ENCODE peak calls at places on chromosomes 6 and 20, in nine cellular contexts. A, F, V, T, Y, K, B, M and Z are unnamed samples.
A peak's percentile ranks its signal among the peaks of the same experiment; 100 is the strongest.

GRCh38 chr6:111604259-111605099 is 1.2 kb downstream of the TRAF3IP2 start:
- DNase-seq in A (peak; percentile 51), F (no peak), V (peak; percentile 84), T (peak; percentile 50), Y (peak; percentile 48), K (peak; percentile 80), B (no peak), M (peak; percentile 58), Z (no peak)

GRCh38 chr6:142381845-142382378 is 80.1 kb downstream of the ADGRG6 start:
- DNase-seq in A (no peak), F (no peak), V (no peak), T (no peak), Y (no peak), K (no peak), B (no peak), M (no peak), Z (no peak)

GRCh38 chr6:138410048-138410735 is 6.2 kb downstream of the HEBP2 start:
- DNase-seq in A (no peak), F (no peak), V (peak; percentile 31), T (peak; percentile 44), Y (no peak), K (peak; percentile 46), B (no peak), M (no peak), Z (no peak)

GRCh38 chr20:57996465-57996864 is 232.0 kb downstream of the ANKRD60 start:
- DNase-seq in A (no peak), F (no peak), V (no peak), T (no peak), Y (no peak), K (no peak), B (no peak), M (no peak), Z (no peak)

GRCh38 chr20:59780494-59781185 is 152.8 kb downstream of the SYCP2 start:
- DNase-seq in A (no peak), F (no peak), V (no peak), T (no peak), Y (peak; percentile 1), K (no peak), B (no peak), M (no peak), Z (peak; percentile 72)

GRCh38 chr6:48671506-48671905 is 560.5 kb upstream of the PTCHD4 start:
- DNase-seq in A (no peak), F (no peak), V (no peak), T (no peak), Y (no peak), K (no peak), B (no peak), M (no peak), Z (no peak)

GRCh38 chr20:50415516-50416268 is 94.5 kb upstream of the PTPN1 start:
- DNase-seq in A (peak; percentile 70), F (peak; percentile 99), V (peak; percentile 96), T (peak; percentile 99), Y (peak; percentile 100), K (peak; percentile 100), B (no peak), M (peak; percentile 100), Z (peak; percentile 93)

GRCh38 chr6:168864541-168865495 is 388.8 kb downstream of the THBS2 start:
- DNase-seq in A (no peak), F (no peak), V (no peak), T (no peak), Y (no peak), K (no peak), B (no peak), M (no peak), Z (no peak)

GRCh38 chr20:47574616-47575401 is 73.1 kb downstream of the NCOA3 start:
- DNase-seq in A (no peak), F (no peak), V (peak; percentile 18), T (no peak), Y (no peak), K (no peak), B (peak; percentile 51), M (no peak), Z (no peak)

GRCh38 chr6:29251741-29252140 is 49.8 kb upstream of the OR14J1 start:
- DNase-seq in A (no peak), F (no peak), V (no peak), T (no peak), Y (no peak), K (no peak), B (no peak), M (no peak), Z (no peak)

GRCh38 chr6:138678168-138678567 is 95.4 kb upstream of the CCDC28A start:
- DNase-seq in A (no peak), F (no peak), V (no peak), T (no peak), Y (no peak), K (no peak), B (no peak), M (no peak), Z (no peak)

GRCh38 chr6:104705095-104705707 is 154.5 kb downstream of the HACE1 start:
- DNase-seq in A (no peak), F (no peak), V (peak; percentile 91), T (no peak), Y (no peak), K (no peak), B (peak; percentile 10), M (no peak), Z (no peak)

GRCh38 chr6:106360989-106361430 is 493 bp downstream of the CRYBG1 start:
- DNase-seq in A (peak; percentile 51), F (peak; percentile 70), V (no peak), T (peak; percentile 31), Y (no peak), K (no peak), B (peak; percentile 2), M (peak; percentile 11), Z (peak; percentile 62)

GRCh38 chr20:32231847-32232246 is 24.2 kb downstream of the POFUT1 start:
- DNase-seq in A (peak; percentile 57), F (no peak), V (peak; percentile 17), T (no peak), Y (no peak), K (no peak), B (peak; percentile 49), M (no peak), Z (no peak)

GRCh38 chr6:16850332-16851022 is 89.2 kb upstream of the ATXN1 start:
- DNase-seq in A (no peak), F (no peak), V (no peak), T (no peak), Y (no peak), K (no peak), B (no peak), M (no peak), Z (no peak)

GRCh38 chr6:131532476-131533108 is 40.4 kb upstream of the ARG1 start:
- DNase-seq in A (no peak), F (no peak), V (no peak), T (no peak), Y (no peak), K (no peak), B (peak; percentile 42), M (no peak), Z (no peak)

GRCh38 chr20:37598611-37599342 is 71.1 kb upstream of the BLCAP start:
- DNase-seq in A (no peak), F (no peak), V (no peak), T (no peak), Y (no peak), K (no peak), B (peak; percentile 21), M (no peak), Z (no peak)
- H3K4me3 ChIP-seq in A (no peak overlapping the region), F (no peak overlapping the region), V (no peak overlapping the region), T (no peak overlapping the region), Y (no peak overlapping the region), K (no peak overlapping the region), B (no peak overlapping the region), M (no peak overlapping the region), Z (no peak overlapping the region)

GRCh38 chr20:45685896-45686295 is 15.9 kb upstream of the WFDC11 start:
- DNase-seq in A (peak; percentile 10), F (no peak), V (no peak), T (no peak), Y (no peak), K (no peak), B (no peak), M (no peak), Z (no peak)
- TF ChIP-seq CTCF in A (no peak), F (peak; percentile 12), V (peak; percentile 6), T (no peak), Y (no peak), K (no peak), B (no peak), M (no peak), Z (peak; percentile 22)

DNA sequence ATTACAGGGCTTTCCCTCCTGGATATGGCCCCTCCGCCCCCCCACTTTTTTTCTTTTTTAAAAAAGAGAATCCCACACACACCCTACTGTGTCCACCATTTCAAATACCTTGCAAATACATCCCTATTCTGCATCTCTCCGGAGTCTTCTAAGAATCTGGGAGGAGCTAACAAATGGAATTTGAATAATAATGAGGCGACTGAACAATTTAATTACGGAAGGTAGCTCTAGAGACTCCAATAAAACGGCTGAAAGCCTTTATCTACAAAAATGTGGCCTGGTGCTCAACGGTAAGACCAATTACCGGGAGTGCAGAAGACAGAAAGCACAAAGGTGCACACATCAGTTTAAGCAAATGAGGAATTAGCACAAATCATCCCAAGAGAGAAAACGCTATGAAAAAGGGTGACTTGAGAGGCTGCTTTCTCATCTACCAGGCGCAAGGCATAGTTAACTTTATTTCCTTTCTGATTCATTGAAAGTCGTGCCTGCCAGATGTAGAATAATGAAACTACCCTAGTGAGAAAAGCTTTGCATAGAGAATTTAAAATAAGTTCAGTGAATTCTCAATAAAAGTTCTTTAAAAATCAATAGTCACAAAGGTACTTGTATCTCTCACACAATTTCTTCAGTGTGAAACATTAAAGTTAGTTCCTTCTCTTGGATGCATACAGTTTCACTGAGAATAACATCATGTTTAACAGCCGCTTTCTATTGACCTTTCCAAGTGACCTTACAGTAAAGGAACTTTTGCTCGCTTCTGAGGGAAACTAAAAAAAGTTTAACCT is 1.6 kb downstream of the RRAGD start:
- DNase-seq in A (no peak), F (no peak), V (peak; percentile 14), T (no peak), Y (no peak), K (no peak), B (peak; percentile 55), M (no peak), Z (no peak)
- H3K4me3 ChIP-seq in A (peak overlapping the region; percentile 93), F (peak overlapping the region; percentile 84), V (no peak overlapping the region), T (no peak overlapping the region), Y (peak overlapping the region; percentile 88), K (peak overlapping the region; percentile 79), B (peak overlapping the region; percentile 77), M (peak overlapping the region; percentile 81), Z (no peak overlapping the region)

GRCh38 chr6:31710490-31711219 is 4.0 kb downstream of the LY6G6F start:
- DNase-seq in A (no peak), F (no peak), V (no peak), T (no peak), Y (no peak), K (no peak), B (no peak), M (no peak), Z (no peak)

GRCh38 chr6:31713991-31714684 is 1.0 kb upstream of the LY6G6D start:
- DNase-seq in A (peak; percentile 50), F (no peak), V (no peak), T (no peak), Y (no peak), K (no peak), B (no peak), M (no peak), Z (no peak)

GRCh38 chr6:31711233-31711632 is 3.9 kb upstream of the LY6G6D start:
- DNase-seq in A (no peak), F (no peak), V (no peak), T (no peak), Y (no peak), K (no peak), B (no peak), M (no peak), Z (no peak)

GRCh38 chr6:31713465-31713864 is 1.7 kb upstream of the LY6G6D start:
- DNase-seq in A (no peak), F (no peak), V (no peak), T (no peak), Y (no peak), K (no peak), B (no peak), M (no peak), Z (no peak)

GRCh38 chr6:31712296-31712695 is 2.9 kb upstream of the LY6G6D start:
- DNase-seq in A (no peak), F (no peak), V (no peak), T (no peak), Y (no peak), K (no peak), B (no peak), M (peak; percentile 29), Z (no peak)
- TF ChIP-seq CTCF in A (no peak), F (no peak), V (no peak), T (no peak), Y (no peak), K (no peak), B (peak; percentile 21), M (no peak), Z (peak; percentile 36)